ENCODE peak calls at places on chromosomes 13 and 19, in ten cellular contexts. One of them, this sample, is unnamed.

GRCh38 chr19:13430790-13431582 is 75.3 kb downstream of the CACNA1A start:
- DNase-seq in heart right ventricle: peak
- DNase-seq in MCF 10A: peak
- DNase-seq in AG04450: peak
- DNase-seq in activated CD8-positive, alpha-beta T cell treated with anti-CD3 and anti-CD28 coated beads for 36 hours: peak
- DNase-seq in AG09319: peak
- DNase-seq in hepatocyte: peak
- DNase-seq in GM10248: peak
- DNase-seq in brain microvascular endothelial cell: peak
- DNase-seq in heart left ventricle: peak
- DNase-seq in this sample: peak

GRCh38 chr13:28022848-28023518 is 34.5 kb upstream of the URAD start:
- DNase-seq in heart right ventricle: no peak
- DNase-seq in MCF 10A: no peak
- DNase-seq in AG04450: no peak
- DNase-seq in activated CD8-positive, alpha-beta T cell treated with anti-CD3 and anti-CD28 coated beads for 36 hours: no peak
- DNase-seq in AG09319: no peak
- DNase-seq in hepatocyte: no peak
- DNase-seq in GM10248: no peak
- DNase-seq in brain microvascular endothelial cell: no peak
- DNase-seq in heart left ventricle: no peak
- DNase-seq in this sample: no peak

GRCh38 chr19:49150106-49150943 is 4.9 kb downstream of the HRC start:
- DNase-seq in heart right ventricle: peak
- DNase-seq in MCF 10A: peak
- DNase-seq in AG04450: no peak
- DNase-seq in activated CD8-positive, alpha-beta T cell treated with anti-CD3 and anti-CD28 coated beads for 36 hours: peak
- DNase-seq in AG09319: no peak
- DNase-seq in hepatocyte: peak
- DNase-seq in GM10248: peak
- DNase-seq in brain microvascular endothelial cell: peak
- DNase-seq in heart left ventricle: peak
- DNase-seq in this sample: peak

GRCh38 chr13:41019027-41019487 is at the start of gene ELF1:
- DNase-seq in heart right ventricle: no peak
- DNase-seq in MCF 10A: peak
- DNase-seq in AG04450: no peak
- DNase-seq in activated CD8-positive, alpha-beta T cell treated with anti-CD3 and anti-CD28 coated beads for 36 hours: peak
- DNase-seq in AG09319: no peak
- DNase-seq in hepatocyte: peak
- DNase-seq in GM10248: peak
- DNase-seq in brain microvascular endothelial cell: peak
- DNase-seq in heart left ventricle: no peak
- DNase-seq in this sample: peak

GRCh38 chr13:73741742-73742141 is 392.5 kb downstream of the KLF12 start:
- DNase-seq in heart right ventricle: no peak
- DNase-seq in MCF 10A: no peak
- DNase-seq in AG04450: no peak
- DNase-seq in activated CD8-positive, alpha-beta T cell treated with anti-CD3 and anti-CD28 coated beads for 36 hours: no peak
- DNase-seq in AG09319: no peak
- DNase-seq in hepatocyte: no peak
- DNase-seq in GM10248: no peak
- DNase-seq in brain microvascular endothelial cell: no peak
- DNase-seq in heart left ventricle: no peak
- DNase-seq in this sample: no peak

GRCh38 chr19:50252111-50252886 is 48.9 kb downstream of the MYH14 start:
- DNase-seq in heart right ventricle: no peak
- DNase-seq in MCF 10A: no peak
- DNase-seq in AG04450: no peak
- DNase-seq in activated CD8-positive, alpha-beta T cell treated with anti-CD3 and anti-CD28 coated beads for 36 hours: peak
- DNase-seq in AG09319: no peak
- DNase-seq in hepatocyte: no peak
- DNase-seq in GM10248: peak
- DNase-seq in brain microvascular endothelial cell: peak
- DNase-seq in heart left ventricle: no peak
- DNase-seq in this sample: peak

GRCh38 chr19:46635920-46636761 is at the start of gene GNG8:
- DNase-seq in heart right ventricle: no peak
- DNase-seq in MCF 10A: no peak
- DNase-seq in AG04450: no peak
- DNase-seq in activated CD8-positive, alpha-beta T cell treated with anti-CD3 and anti-CD28 coated beads for 36 hours: peak
- DNase-seq in AG09319: no peak
- DNase-seq in hepatocyte: no peak
- DNase-seq in GM10248: no peak
- DNase-seq in brain microvascular endothelial cell: no peak
- DNase-seq in heart left ventricle: no peak
- DNase-seq in this sample: no peak

GRCh38 chr13:97298816-97299215 is 76.7 kb downstream of the MBNL2 start:
- DNase-seq in heart right ventricle: no peak
- DNase-seq in MCF 10A: no peak
- DNase-seq in AG04450: no peak
- DNase-seq in activated CD8-positive, alpha-beta T cell treated with anti-CD3 and anti-CD28 coated beads for 36 hours: no peak
- DNase-seq in AG09319: no peak
- DNase-seq in hepatocyte: no peak
- DNase-seq in GM10248: no peak
- DNase-seq in brain microvascular endothelial cell: no peak
- DNase-seq in heart left ventricle: no peak
- DNase-seq in this sample: peak

GRCh38 chr19:41898235-41898634 is 15.3 kb downstream of the ARHGEF1 start:
- DNase-seq in heart right ventricle: no peak
- DNase-seq in MCF 10A: no peak
- DNase-seq in AG04450: no peak
- DNase-seq in activated CD8-positive, alpha-beta T cell treated with anti-CD3 and anti-CD28 coated beads for 36 hours: no peak
- DNase-seq in AG09319: no peak
- DNase-seq in hepatocyte: no peak
- DNase-seq in GM10248: no peak
- DNase-seq in brain microvascular endothelial cell: no peak
- DNase-seq in heart left ventricle: no peak
- DNase-seq in this sample: no peak

GRCh38 chr19:2239771-2240770 is 3.4 kb downstream of the SF3A2 start:
- DNase-seq in heart right ventricle: no peak
- DNase-seq in MCF 10A: no peak
- DNase-seq in AG04450: no peak
- DNase-seq in activated CD8-positive, alpha-beta T cell treated with anti-CD3 and anti-CD28 coated beads for 36 hours: peak
- DNase-seq in AG09319: no peak
- DNase-seq in hepatocyte: no peak
- DNase-seq in GM10248: no peak
- DNase-seq in brain microvascular endothelial cell: peak
- DNase-seq in heart left ventricle: no peak
- DNase-seq in this sample: peak

GRCh38 chr19:3586124-3586626 is 897 bp downstream of the GIPC3 start:
- DNase-seq in heart right ventricle: no peak
- DNase-seq in MCF 10A: no peak
- DNase-seq in AG04450: no peak
- DNase-seq in activated CD8-positive, alpha-beta T cell treated with anti-CD3 and anti-CD28 coated beads for 36 hours: peak
- DNase-seq in AG09319: no peak
- DNase-seq in hepatocyte: no peak
- DNase-seq in GM10248: peak
- DNase-seq in brain microvascular endothelial cell: no peak
- DNase-seq in heart left ventricle: no peak
- DNase-seq in this sample: no peak
- TF ChIP-seq CTCF in heart right ventricle: peak
- TF ChIP-seq CTCF in MCF 10A: peak
- TF ChIP-seq CTCF in AG04450: peak
- TF ChIP-seq CTCF in activated CD8-positive, alpha-beta T cell treated with anti-CD3 and anti-CD28 coated beads for 36 hours: peak
- TF ChIP-seq CTCF in AG09319: peak
- TF ChIP-seq CTCF in hepatocyte: peak
- TF ChIP-seq CTCF in GM10248: peak
- TF ChIP-seq CTCF in brain microvascular endothelial cell: peak
- TF ChIP-seq CTCF in heart left ventricle: peak
- TF ChIP-seq CTCF in this sample: peak

GRCh38 chr13:110092869-110093268 is 214.1 kb downstream of the COL4A1 start:
- DNase-seq in heart right ventricle: no peak
- DNase-seq in MCF 10A: no peak
- DNase-seq in AG04450: no peak
- DNase-seq in activated CD8-positive, alpha-beta T cell treated with anti-CD3 and anti-CD28 coated beads for 36 hours: no peak
- DNase-seq in AG09319: no peak
- DNase-seq in hepatocyte: no peak
- DNase-seq in GM10248: no peak
- DNase-seq in brain microvascular endothelial cell: peak
- DNase-seq in heart left ventricle: no peak
- DNase-seq in this sample: peak

GRCh38 chr13:110089100-110089499 is 217.9 kb downstream of the COL4A1 start:
- DNase-seq in heart right ventricle: no peak
- DNase-seq in MCF 10A: no peak
- DNase-seq in AG04450: no peak
- DNase-seq in activated CD8-positive, alpha-beta T cell treated with anti-CD3 and anti-CD28 coated beads for 36 hours: no peak
- DNase-seq in AG09319: no peak
- DNase-seq in hepatocyte: no peak
- DNase-seq in GM10248: no peak
- DNase-seq in brain microvascular endothelial cell: no peak
- DNase-seq in heart left ventricle: no peak
- DNase-seq in this sample: no peak

DNA sequence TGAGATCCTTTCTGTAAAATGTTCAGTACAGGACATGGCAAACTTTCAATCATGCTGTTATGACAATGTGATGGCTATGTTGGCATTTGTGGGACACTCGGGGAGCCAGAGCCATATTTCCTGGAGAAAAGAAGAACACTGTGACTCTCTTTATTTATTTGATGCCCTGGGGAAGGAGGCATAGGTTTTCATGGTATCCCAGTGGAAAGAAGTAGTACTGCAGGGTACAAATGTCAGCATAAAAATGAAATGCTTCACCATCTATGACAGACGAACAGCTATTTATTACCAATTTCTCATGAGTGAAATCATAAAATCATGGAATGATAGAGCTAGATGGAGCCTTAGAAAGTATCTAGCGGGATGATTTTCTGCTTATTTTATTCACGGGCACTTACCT is 217.1 kb downstream of the COL4A1 start:
- DNase-seq in heart right ventricle: no peak
- DNase-seq in MCF 10A: no peak
- DNase-seq in AG04450: no peak
- DNase-seq in activated CD8-positive, alpha-beta T cell treated with anti-CD3 and anti-CD28 coated beads for 36 hours: no peak
- DNase-seq in AG09319: no peak
- DNase-seq in hepatocyte: no peak
- DNase-seq in GM10248: no peak
- DNase-seq in brain microvascular endothelial cell: no peak
- DNase-seq in heart left ventricle: no peak
- DNase-seq in this sample: no peak
- TF ChIP-seq CTCF in heart right ventricle: no peak
- TF ChIP-seq CTCF in MCF 10A: no peak
- TF ChIP-seq CTCF in AG04450: peak
- TF ChIP-seq CTCF in activated CD8-positive, alpha-beta T cell treated with anti-CD3 and anti-CD28 coated beads for 36 hours: no peak
- TF ChIP-seq CTCF in AG09319: no peak
- TF ChIP-seq CTCF in hepatocyte: no peak
- TF ChIP-seq CTCF in GM10248: no peak
- TF ChIP-seq CTCF in brain microvascular endothelial cell: peak
- TF ChIP-seq CTCF in heart left ventricle: peak
- TF ChIP-seq CTCF in this sample: peak

DNA sequence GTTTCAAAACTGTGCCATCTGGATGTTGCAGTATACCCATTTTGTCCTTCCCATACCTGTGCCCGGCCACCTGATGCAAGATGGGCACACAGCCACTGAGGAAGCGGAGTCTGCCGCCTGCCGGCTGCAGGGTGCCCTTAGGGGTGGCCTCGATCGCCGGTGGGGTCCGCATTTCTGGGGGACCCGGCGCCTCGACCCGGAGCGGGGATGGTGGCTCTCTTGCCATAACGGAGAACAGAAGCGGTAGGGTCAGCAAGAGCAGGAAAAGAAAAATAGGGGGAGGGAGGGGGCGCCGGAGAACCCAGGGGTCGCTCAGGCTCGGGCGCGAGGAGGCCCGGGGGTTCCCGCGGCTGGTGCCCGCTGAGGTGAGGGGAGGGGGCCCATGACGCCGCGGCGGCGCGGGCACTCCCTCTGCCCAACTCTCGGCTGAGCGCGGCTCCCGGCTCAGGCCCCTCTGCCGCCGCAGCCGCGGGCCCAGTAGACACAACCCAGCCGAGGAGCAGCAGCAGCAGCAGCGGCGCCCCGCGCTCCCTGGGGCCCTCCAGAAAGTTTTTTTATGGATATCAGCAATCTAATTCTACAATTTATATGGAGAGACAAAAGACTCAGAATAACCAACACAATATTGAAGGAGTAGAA is 13.8 kb upstream of the CYP4F2 start:
- DNase-seq in heart right ventricle: no peak
- DNase-seq in MCF 10A: no peak
- DNase-seq in AG04450: no peak
- DNase-seq in activated CD8-positive, alpha-beta T cell treated with anti-CD3 and anti-CD28 coated beads for 36 hours: no peak
- DNase-seq in AG09319: no peak
- DNase-seq in hepatocyte: no peak
- DNase-seq in GM10248: no peak
- DNase-seq in brain microvascular endothelial cell: no peak
- DNase-seq in heart left ventricle: no peak
- DNase-seq in this sample: no peak
- TF ChIP-seq CTCF in heart right ventricle: no peak
- TF ChIP-seq CTCF in MCF 10A: no peak
- TF ChIP-seq CTCF in AG04450: no peak
- TF ChIP-seq CTCF in activated CD8-positive, alpha-beta T cell treated with anti-CD3 and anti-CD28 coated beads for 36 hours: no peak
- TF ChIP-seq CTCF in AG09319: no peak
- TF ChIP-seq CTCF in hepatocyte: no peak
- TF ChIP-seq CTCF in GM10248: no peak
- TF ChIP-seq CTCF in brain microvascular endothelial cell: no peak
- TF ChIP-seq CTCF in heart left ventricle: no peak
- TF ChIP-seq CTCF in this sample: no peak

GRCh38 chr19:18539372-18539771 is 4.0 kb downstream of the FKBP8 start:
- DNase-seq in heart right ventricle: no peak
- DNase-seq in MCF 10A: no peak
- DNase-seq in AG04450: no peak
- DNase-seq in activated CD8-positive, alpha-beta T cell treated with anti-CD3 and anti-CD28 coated beads for 36 hours: no peak
- DNase-seq in AG09319: no peak
- DNase-seq in hepatocyte: no peak
- DNase-seq in GM10248: no peak
- DNase-seq in brain microvascular endothelial cell: no peak
- DNase-seq in heart left ventricle: no peak
- DNase-seq in this sample: no peak

GRCh38 chr19:18541258-18541991 is 1.9 kb downstream of the FKBP8 start:
- DNase-seq in heart right ventricle: no peak
- DNase-seq in MCF 10A: no peak
- DNase-seq in AG04450: no peak
- DNase-seq in activated CD8-positive, alpha-beta T cell treated with anti-CD3 and anti-CD28 coated beads for 36 hours: peak
- DNase-seq in AG09319: no peak
- DNase-seq in hepatocyte: no peak
- DNase-seq in GM10248: no peak
- DNase-seq in brain microvascular endothelial cell: no peak
- DNase-seq in heart left ventricle: no peak
- DNase-seq in this sample: peak

GRCh38 chr19:18541992-18542935 is 1.1 kb downstream of the FKBP8 start:
- DNase-seq in heart right ventricle: no peak
- DNase-seq in MCF 10A: no peak
- DNase-seq in AG04450: no peak
- DNase-seq in activated CD8-positive, alpha-beta T cell treated with anti-CD3 and anti-CD28 coated beads for 36 hours: peak
- DNase-seq in AG09319: no peak
- DNase-seq in hepatocyte: no peak
- DNase-seq in GM10248: no peak
- DNase-seq in brain microvascular endothelial cell: no peak
- DNase-seq in heart left ventricle: no peak
- DNase-seq in this sample: no peak

GRCh38 chr19:18542936-18543813 is at the start of gene FKBP8:
- DNase-seq in heart right ventricle: peak
- DNase-seq in MCF 10A: peak
- DNase-seq in AG04450: peak
- DNase-seq in activated CD8-positive, alpha-beta T cell treated with anti-CD3 and anti-CD28 coated beads for 36 hours: peak
- DNase-seq in AG09319: peak
- DNase-seq in hepatocyte: peak
- DNase-seq in GM10248: peak
- DNase-seq in brain microvascular endothelial cell: peak
- DNase-seq in heart left ventricle: peak
- DNase-seq in this sample: peak

GRCh38 chr19:18543814-18544475 is 572 bp upstream of the FKBP8 start:
- DNase-seq in heart right ventricle: peak
- DNase-seq in MCF 10A: peak
- DNase-seq in AG04450: no peak
- DNase-seq in activated CD8-positive, alpha-beta T cell treated with anti-CD3 and anti-CD28 coated beads for 36 hours: peak
- DNase-seq in AG09319: no peak
- DNase-seq in hepatocyte: peak
- DNase-seq in GM10248: peak
- DNase-seq in brain microvascular endothelial cell: peak
- DNase-seq in heart left ventricle: peak
- DNase-seq in this sample: peak
- TF ChIP-seq CTCF in heart right ventricle: no peak
- TF ChIP-seq CTCF in MCF 10A: no peak
- TF ChIP-seq CTCF in AG04450: no peak
- TF ChIP-seq CTCF in activated CD8-positive, alpha-beta T cell treated with anti-CD3 and anti-CD28 coated beads for 36 hours: no peak
- TF ChIP-seq CTCF in AG09319: no peak
- TF ChIP-seq CTCF in hepatocyte: no peak
- TF ChIP-seq CTCF in GM10248: peak
- TF ChIP-seq CTCF in brain microvascular endothelial cell: no peak
- TF ChIP-seq CTCF in heart left ventricle: no peak
- TF ChIP-seq CTCF in this sample: no peak

This sample was measured in fibroblast of mammary gland.